ENCODE peak calls at places on chromosomes 7 and 10, in nine cellular contexts. One of them, this sample, is unnamed.

GRCh38 chr10:84715911-84716310 is 387.5 kb downstream of the CCSER2 start:
- DNase-seq in iPS-NIHi11: peak
- DNase-seq in IMR-90: peak
- DNase-seq in COLO829: peak
- DNase-seq in A549: peak
- DNase-seq in NCI-H1417: peak
- DNase-seq in GM23338: peak
- DNase-seq in choroid plexus epithelial cell: peak
- DNase-seq in activated gamma-delta T cell treated with Interleukin-2 at 50 U/mL for 16 hours: no peak
- DNase-seq in this sample: peak

GRCh38 chr10:102418612-102419560 is at the start of gene PSD:
- DNase-seq in iPS-NIHi11: peak
- DNase-seq in IMR-90: no peak
- DNase-seq in COLO829: no peak
- DNase-seq in A549: no peak
- DNase-seq in NCI-H1417: peak
- DNase-seq in GM23338: peak
- DNase-seq in choroid plexus epithelial cell: no peak
- DNase-seq in activated gamma-delta T cell treated with Interleukin-2 at 50 U/mL for 16 hours: no peak
- DNase-seq in this sample: peak

GRCh38 chr7:106865130-106866115 is at the start of gene PIK3CG:
- DNase-seq in iPS-NIHi11: no peak
- DNase-seq in IMR-90: no peak
- DNase-seq in COLO829: no peak
- DNase-seq in A549: no peak
- DNase-seq in NCI-H1417: no peak
- DNase-seq in GM23338: no peak
- DNase-seq in choroid plexus epithelial cell: no peak
- DNase-seq in activated gamma-delta T cell treated with Interleukin-2 at 50 U/mL for 16 hours: peak
- DNase-seq in this sample: no peak

GRCh38 chr10:117441812-117442443 is 66.7 kb upstream of the PDZD8 start:
- DNase-seq in iPS-NIHi11: no peak
- DNase-seq in IMR-90: no peak
- DNase-seq in COLO829: peak
- DNase-seq in A549: peak
- DNase-seq in NCI-H1417: no peak
- DNase-seq in GM23338: no peak
- DNase-seq in choroid plexus epithelial cell: no peak
- DNase-seq in activated gamma-delta T cell treated with Interleukin-2 at 50 U/mL for 16 hours: no peak
- DNase-seq in this sample: no peak

GRCh38 chr7:128915271-128915819 is 4.8 kb upstream of the KCP start:
- DNase-seq in iPS-NIHi11: no peak
- DNase-seq in IMR-90: no peak
- DNase-seq in COLO829: no peak
- DNase-seq in A549: no peak
- DNase-seq in NCI-H1417: no peak
- DNase-seq in GM23338: peak
- DNase-seq in choroid plexus epithelial cell: no peak
- DNase-seq in activated gamma-delta T cell treated with Interleukin-2 at 50 U/mL for 16 hours: no peak
- DNase-seq in this sample: no peak

GRCh38 chr7:94584113-94584512 is 71.8 kb downstream of the SGCE start:
- DNase-seq in iPS-NIHi11: no peak
- DNase-seq in IMR-90: peak
- DNase-seq in COLO829: no peak
- DNase-seq in A549: no peak
- DNase-seq in NCI-H1417: no peak
- DNase-seq in GM23338: no peak
- DNase-seq in choroid plexus epithelial cell: peak
- DNase-seq in activated gamma-delta T cell treated with Interleukin-2 at 50 U/mL for 16 hours: no peak
- DNase-seq in this sample: no peak

GRCh38 chr7:3977391-3977790 is 676.3 kb downstream of the SDK1 start:
- DNase-seq in iPS-NIHi11: no peak
- DNase-seq in IMR-90: no peak
- DNase-seq in COLO829: no peak
- DNase-seq in A549: no peak
- DNase-seq in NCI-H1417: no peak
- DNase-seq in GM23338: no peak
- DNase-seq in choroid plexus epithelial cell: no peak
- DNase-seq in activated gamma-delta T cell treated with Interleukin-2 at 50 U/mL for 16 hours: no peak
- DNase-seq in this sample: no peak

GRCh38 chr10:75530337-75530736 is 98.9 kb downstream of the LRMDA start:
- DNase-seq in iPS-NIHi11: peak
- DNase-seq in IMR-90: no peak
- DNase-seq in COLO829: no peak
- DNase-seq in A549: peak
- DNase-seq in NCI-H1417: no peak
- DNase-seq in GM23338: no peak
- DNase-seq in choroid plexus epithelial cell: no peak
- DNase-seq in activated gamma-delta T cell treated with Interleukin-2 at 50 U/mL for 16 hours: no peak
- DNase-seq in this sample: no peak

GRCh38 chr7:81285142-81285871 is 366.5 kb upstream of the SEMA3C start:
- DNase-seq in iPS-NIHi11: no peak
- DNase-seq in IMR-90: peak
- DNase-seq in COLO829: peak
- DNase-seq in A549: no peak
- DNase-seq in NCI-H1417: no peak
- DNase-seq in GM23338: no peak
- DNase-seq in choroid plexus epithelial cell: peak
- DNase-seq in activated gamma-delta T cell treated with Interleukin-2 at 50 U/mL for 16 hours: no peak
- DNase-seq in this sample: no peak

GRCh38 chr10:17669185-17669872 is 25.4 kb downstream of the STAM start:
- DNase-seq in iPS-NIHi11: no peak
- DNase-seq in IMR-90: no peak
- DNase-seq in COLO829: no peak
- DNase-seq in A549: no peak
- DNase-seq in NCI-H1417: no peak
- DNase-seq in GM23338: no peak
- DNase-seq in choroid plexus epithelial cell: no peak
- DNase-seq in activated gamma-delta T cell treated with Interleukin-2 at 50 U/mL for 16 hours: no peak
- DNase-seq in this sample: no peak

GRCh38 chr7:157273208-157274202 is 63.3 kb upstream of the DNAJB6 start:
- DNase-seq in iPS-NIHi11: peak
- DNase-seq in IMR-90: peak
- DNase-seq in COLO829: peak
- DNase-seq in A549: peak
- DNase-seq in NCI-H1417: peak
- DNase-seq in GM23338: peak
- DNase-seq in choroid plexus epithelial cell: peak
- DNase-seq in activated gamma-delta T cell treated with Interleukin-2 at 50 U/mL for 16 hours: peak
- DNase-seq in this sample: peak

GRCh38 chr10:60358282-60358681 is 31.4 kb downstream of the ANK3 start:
- DNase-seq in iPS-NIHi11: no peak
- DNase-seq in IMR-90: no peak
- DNase-seq in COLO829: no peak
- DNase-seq in A549: no peak
- DNase-seq in NCI-H1417: no peak
- DNase-seq in GM23338: no peak
- DNase-seq in choroid plexus epithelial cell: no peak
- DNase-seq in activated gamma-delta T cell treated with Interleukin-2 at 50 U/mL for 16 hours: no peak
- DNase-seq in this sample: no peak

GRCh38 chr7:130896051-130896881 is 162.3 kb upstream of the KLF14 start:
- DNase-seq in iPS-NIHi11: no peak
- DNase-seq in IMR-90: peak
- DNase-seq in COLO829: no peak
- DNase-seq in A549: no peak
- DNase-seq in NCI-H1417: no peak
- DNase-seq in GM23338: peak
- DNase-seq in choroid plexus epithelial cell: peak
- DNase-seq in activated gamma-delta T cell treated with Interleukin-2 at 50 U/mL for 16 hours: no peak
- DNase-seq in this sample: no peak

GRCh38 chr10:96834121-96834520 is 2.0 kb downstream of the LCOR start:
- DNase-seq in iPS-NIHi11: no peak
- DNase-seq in IMR-90: peak
- DNase-seq in COLO829: no peak
- DNase-seq in A549: no peak
- DNase-seq in NCI-H1417: no peak
- DNase-seq in GM23338: no peak
- DNase-seq in choroid plexus epithelial cell: peak
- DNase-seq in activated gamma-delta T cell treated with Interleukin-2 at 50 U/mL for 16 hours: no peak
- DNase-seq in this sample: no peak

GRCh38 chr10:124493191-124493936 is 31.7 kb downstream of the LHPP start:
- DNase-seq in iPS-NIHi11: no peak
- DNase-seq in IMR-90: no peak
- DNase-seq in COLO829: no peak
- DNase-seq in A549: no peak
- DNase-seq in NCI-H1417: peak
- DNase-seq in GM23338: no peak
- DNase-seq in choroid plexus epithelial cell: no peak
- DNase-seq in activated gamma-delta T cell treated with Interleukin-2 at 50 U/mL for 16 hours: no peak
- DNase-seq in this sample: peak

GRCh38 chr10:120503695-120504094 is 46.7 kb downstream of the PLPP4 start:
- DNase-seq in iPS-NIHi11: no peak
- DNase-seq in IMR-90: no peak
- DNase-seq in COLO829: no peak
- DNase-seq in A549: no peak
- DNase-seq in NCI-H1417: no peak
- DNase-seq in GM23338: no peak
- DNase-seq in choroid plexus epithelial cell: peak
- DNase-seq in activated gamma-delta T cell treated with Interleukin-2 at 50 U/mL for 16 hours: no peak
- DNase-seq in this sample: no peak

GRCh38 chr10:113657544-113657943 is 6.3 kb downstream of the NRAP start:
- DNase-seq in iPS-NIHi11: no peak
- DNase-seq in IMR-90: no peak
- DNase-seq in COLO829: no peak
- DNase-seq in A549: no peak
- DNase-seq in NCI-H1417: no peak
- DNase-seq in GM23338: no peak
- DNase-seq in choroid plexus epithelial cell: no peak
- DNase-seq in activated gamma-delta T cell treated with Interleukin-2 at 50 U/mL for 16 hours: no peak
- DNase-seq in this sample: no peak

GRCh38 chr10:510415-510881 is 179.0 kb downstream of the DIP2C start:
- DNase-seq in iPS-NIHi11: no peak
- DNase-seq in IMR-90: peak
- DNase-seq in COLO829: no peak
- DNase-seq in A549: no peak
- DNase-seq in NCI-H1417: peak
- DNase-seq in GM23338: no peak
- DNase-seq in choroid plexus epithelial cell: no peak
- DNase-seq in activated gamma-delta T cell treated with Interleukin-2 at 50 U/mL for 16 hours: no peak
- DNase-seq in this sample: no peak

GRCh38 chr7:157508477-157508881 is 171.7 kb downstream of the DNAJB6 start:
- DNase-seq in iPS-NIHi11: no peak
- DNase-seq in IMR-90: no peak
- DNase-seq in COLO829: no peak
- DNase-seq in A549: no peak
- DNase-seq in NCI-H1417: no peak
- DNase-seq in GM23338: no peak
- DNase-seq in choroid plexus epithelial cell: no peak
- DNase-seq in activated gamma-delta T cell treated with Interleukin-2 at 50 U/mL for 16 hours: no peak
- DNase-seq in this sample: no peak

GRCh38 chr7:18541189-18541870 is 45.8 kb downstream of the HDAC9 start:
- DNase-seq in iPS-NIHi11: peak
- DNase-seq in IMR-90: peak
- DNase-seq in COLO829: no peak
- DNase-seq in A549: no peak
- DNase-seq in NCI-H1417: no peak
- DNase-seq in GM23338: no peak
- DNase-seq in choroid plexus epithelial cell: no peak
- DNase-seq in activated gamma-delta T cell treated with Interleukin-2 at 50 U/mL for 16 hours: no peak
- DNase-seq in this sample: no peak

GRCh38 chr7:143214789-143215679 is 6.8 kb upstream of the TAS2R40 start:
- DNase-seq in iPS-NIHi11: peak
- DNase-seq in IMR-90: peak
- DNase-seq in COLO829: peak
- DNase-seq in A549: peak
- DNase-seq in NCI-H1417: peak
- DNase-seq in GM23338: peak
- DNase-seq in choroid plexus epithelial cell: peak
- DNase-seq in activated gamma-delta T cell treated with Interleukin-2 at 50 U/mL for 16 hours: peak
- DNase-seq in this sample: peak

GRCh38 chr7:145169908-145170307 is 334.1 kb upstream of the TPK1 start:
- DNase-seq in iPS-NIHi11: no peak
- DNase-seq in IMR-90: no peak
- DNase-seq in COLO829: no peak
- DNase-seq in A549: no peak
- DNase-seq in NCI-H1417: no peak
- DNase-seq in GM23338: peak
- DNase-seq in choroid plexus epithelial cell: peak
- DNase-seq in activated gamma-delta T cell treated with Interleukin-2 at 50 U/mL for 16 hours: no peak
- DNase-seq in this sample: peak

GRCh38 chr10:87850742-87851205 is 12.6 kb downstream of the KLLN start:
- DNase-seq in iPS-NIHi11: peak
- DNase-seq in IMR-90: peak
- DNase-seq in COLO829: peak
- DNase-seq in A549: peak
- DNase-seq in NCI-H1417: peak
- DNase-seq in GM23338: peak
- DNase-seq in choroid plexus epithelial cell: peak
- DNase-seq in activated gamma-delta T cell treated with Interleukin-2 at 50 U/mL for 16 hours: peak
- DNase-seq in this sample: peak

GRCh38 chr10:91296471-91296870 is 76.0 kb downstream of the PCGF5 start:
- DNase-seq in iPS-NIHi11: peak
- DNase-seq in IMR-90: no peak
- DNase-seq in COLO829: no peak
- DNase-seq in A549: peak
- DNase-seq in NCI-H1417: no peak
- DNase-seq in GM23338: peak
- DNase-seq in choroid plexus epithelial cell: peak
- DNase-seq in activated gamma-delta T cell treated with Interleukin-2 at 50 U/mL for 16 hours: no peak
- DNase-seq in this sample: no peak

This sample was measured in NCI-H748 treated with DMSO at 0.1 percent for 48 hours.